ENCODE peak calls at places on chromosomes 7 and 10, in seven cellular contexts. One of them, this sample, is unnamed.

GRCh38 chr10:28089467-28089866 is 90.6 kb upstream of the ODAD2 start:
- DNase-seq in anterior cingulate cortex: no peak
- DNase-seq in ascending aorta: no peak
- DNase-seq in SK-N-DZ: no peak
- DNase-seq in ovary: no peak
- DNase-seq in activated CD4-positive, alpha-beta T cell treated with anti-CD3 and anti-CD28 coated beads, Interleukin-2, amount 50 U/mL, for 4 hours: no peak
- DNase-seq in naive thymus-derived CD4-positive, alpha-beta T cell: no peak
- DNase-seq in this sample: no peak

GRCh38 chr10:67669978-67670377 is 26.0 kb downstream of the CTNNA3 start:
- DNase-seq in anterior cingulate cortex: no peak
- DNase-seq in ascending aorta: no peak
- DNase-seq in SK-N-DZ: no peak
- DNase-seq in ovary: no peak
- DNase-seq in activated CD4-positive, alpha-beta T cell treated with anti-CD3 and anti-CD28 coated beads, Interleukin-2, amount 50 U/mL, for 4 hours: no peak
- DNase-seq in naive thymus-derived CD4-positive, alpha-beta T cell: no peak
- DNase-seq in this sample: no peak

GRCh38 chr10:60809157-60809556 is 30.9 kb downstream of the CDK1 start:
- DNase-seq in anterior cingulate cortex: no peak
- DNase-seq in ascending aorta: no peak
- DNase-seq in SK-N-DZ: no peak
- DNase-seq in ovary: no peak
- DNase-seq in activated CD4-positive, alpha-beta T cell treated with anti-CD3 and anti-CD28 coated beads, Interleukin-2, amount 50 U/mL, for 4 hours: no peak
- DNase-seq in naive thymus-derived CD4-positive, alpha-beta T cell: no peak
- DNase-seq in this sample: no peak

GRCh38 chr10:4981722-4982471 is 18.7 kb downstream of the AKR1C1 start:
- DNase-seq in anterior cingulate cortex: no peak
- DNase-seq in ascending aorta: no peak
- DNase-seq in SK-N-DZ: peak
- DNase-seq in ovary: no peak
- DNase-seq in activated CD4-positive, alpha-beta T cell treated with anti-CD3 and anti-CD28 coated beads, Interleukin-2, amount 50 U/mL, for 4 hours: no peak
- DNase-seq in naive thymus-derived CD4-positive, alpha-beta T cell: no peak
- DNase-seq in this sample: no peak

GRCh38 chr10:48792687-48793096 is 108.0 kb downstream of the WDFY4 start:
- DNase-seq in anterior cingulate cortex: no peak
- DNase-seq in ascending aorta: no peak
- DNase-seq in SK-N-DZ: no peak
- DNase-seq in ovary: no peak
- DNase-seq in activated CD4-positive, alpha-beta T cell treated with anti-CD3 and anti-CD28 coated beads, Interleukin-2, amount 50 U/mL, for 4 hours: no peak
- DNase-seq in naive thymus-derived CD4-positive, alpha-beta T cell: no peak
- DNase-seq in this sample: no peak

GRCh38 chr7:44678468-44679179 is 70.0 kb upstream of the ZMIZ2 start:
- DNase-seq in anterior cingulate cortex: no peak
- DNase-seq in ascending aorta: no peak
- DNase-seq in SK-N-DZ: no peak
- DNase-seq in ovary: no peak
- DNase-seq in activated CD4-positive, alpha-beta T cell treated with anti-CD3 and anti-CD28 coated beads, Interleukin-2, amount 50 U/mL, for 4 hours: no peak
- DNase-seq in naive thymus-derived CD4-positive, alpha-beta T cell: no peak
- DNase-seq in this sample: no peak

GRCh38 chr7:73892003-73892975 is 31.3 kb downstream of the TMEM270 start:
- DNase-seq in anterior cingulate cortex: no peak
- DNase-seq in ascending aorta: no peak
- DNase-seq in SK-N-DZ: no peak
- DNase-seq in ovary: no peak
- DNase-seq in activated CD4-positive, alpha-beta T cell treated with anti-CD3 and anti-CD28 coated beads, Interleukin-2, amount 50 U/mL, for 4 hours: no peak
- DNase-seq in naive thymus-derived CD4-positive, alpha-beta T cell: no peak
- DNase-seq in this sample: no peak

GRCh38 chr10:3887885-3888476 is 103.0 kb upstream of the KLF6 start:
- DNase-seq in anterior cingulate cortex: no peak
- DNase-seq in ascending aorta: peak
- DNase-seq in SK-N-DZ: no peak
- DNase-seq in ovary: no peak
- DNase-seq in activated CD4-positive, alpha-beta T cell treated with anti-CD3 and anti-CD28 coated beads, Interleukin-2, amount 50 U/mL, for 4 hours: peak
- DNase-seq in naive thymus-derived CD4-positive, alpha-beta T cell: no peak
- DNase-seq in this sample: peak

GRCh38 chr7:126790763-126791162 is 462.0 kb downstream of the GRM8 start:
- DNase-seq in anterior cingulate cortex: no peak
- DNase-seq in ascending aorta: no peak
- DNase-seq in SK-N-DZ: no peak
- DNase-seq in ovary: no peak
- DNase-seq in activated CD4-positive, alpha-beta T cell treated with anti-CD3 and anti-CD28 coated beads, Interleukin-2, amount 50 U/mL, for 4 hours: no peak
- DNase-seq in naive thymus-derived CD4-positive, alpha-beta T cell: no peak
- DNase-seq in this sample: no peak

GRCh38 chr10:82691211-82691610 is 816.2 kb downstream of the NRG3 start:
- DNase-seq in anterior cingulate cortex: peak
- DNase-seq in ascending aorta: no peak
- DNase-seq in SK-N-DZ: peak
- DNase-seq in ovary: no peak
- DNase-seq in activated CD4-positive, alpha-beta T cell treated with anti-CD3 and anti-CD28 coated beads, Interleukin-2, amount 50 U/mL, for 4 hours: no peak
- DNase-seq in naive thymus-derived CD4-positive, alpha-beta T cell: no peak
- DNase-seq in this sample: no peak

GRCh38 chr7:144730224-144730623 is 105.6 kb downstream of the TPK1 start:
- DNase-seq in anterior cingulate cortex: no peak
- DNase-seq in ascending aorta: no peak
- DNase-seq in SK-N-DZ: no peak
- DNase-seq in ovary: no peak
- DNase-seq in activated CD4-positive, alpha-beta T cell treated with anti-CD3 and anti-CD28 coated beads, Interleukin-2, amount 50 U/mL, for 4 hours: no peak
- DNase-seq in naive thymus-derived CD4-positive, alpha-beta T cell: no peak
- DNase-seq in this sample: no peak

GRCh38 chr10:90779573-90779972 is 78.3 kb downstream of the HTR7 start:
- DNase-seq in anterior cingulate cortex: no peak
- DNase-seq in ascending aorta: no peak
- DNase-seq in SK-N-DZ: no peak
- DNase-seq in ovary: no peak
- DNase-seq in activated CD4-positive, alpha-beta T cell treated with anti-CD3 and anti-CD28 coated beads, Interleukin-2, amount 50 U/mL, for 4 hours: no peak
- DNase-seq in naive thymus-derived CD4-positive, alpha-beta T cell: no peak
- DNase-seq in this sample: no peak

GRCh38 chr7:127961787-127962463 is 69.3 kb downstream of the LRRC4 start:
- DNase-seq in anterior cingulate cortex: no peak
- DNase-seq in ascending aorta: no peak
- DNase-seq in SK-N-DZ: no peak
- DNase-seq in ovary: no peak
- DNase-seq in activated CD4-positive, alpha-beta T cell treated with anti-CD3 and anti-CD28 coated beads, Interleukin-2, amount 50 U/mL, for 4 hours: no peak
- DNase-seq in naive thymus-derived CD4-positive, alpha-beta T cell: no peak
- DNase-seq in this sample: no peak

GRCh38 chr7:29496355-29497020 is 67.1 kb upstream of the PRR15 start:
- DNase-seq in anterior cingulate cortex: no peak
- DNase-seq in ascending aorta: no peak
- DNase-seq in SK-N-DZ: peak
- DNase-seq in ovary: no peak
- DNase-seq in activated CD4-positive, alpha-beta T cell treated with anti-CD3 and anti-CD28 coated beads, Interleukin-2, amount 50 U/mL, for 4 hours: no peak
- DNase-seq in naive thymus-derived CD4-positive, alpha-beta T cell: no peak
- DNase-seq in this sample: no peak

GRCh38 chr7:79293655-79294142 is 159.8 kb downstream of the MAGI2 start:
- DNase-seq in anterior cingulate cortex: no peak
- DNase-seq in ascending aorta: no peak
- DNase-seq in SK-N-DZ: no peak
- DNase-seq in ovary: no peak
- DNase-seq in activated CD4-positive, alpha-beta T cell treated with anti-CD3 and anti-CD28 coated beads, Interleukin-2, amount 50 U/mL, for 4 hours: no peak
- DNase-seq in naive thymus-derived CD4-positive, alpha-beta T cell: no peak
- DNase-seq in this sample: no peak

GRCh38 chr7:106126170-106126938 is 14.2 kb upstream of the SYPL1 start:
- DNase-seq in anterior cingulate cortex: no peak
- DNase-seq in ascending aorta: no peak
- DNase-seq in SK-N-DZ: no peak
- DNase-seq in ovary: no peak
- DNase-seq in activated CD4-positive, alpha-beta T cell treated with anti-CD3 and anti-CD28 coated beads, Interleukin-2, amount 50 U/mL, for 4 hours: peak
- DNase-seq in naive thymus-derived CD4-positive, alpha-beta T cell: peak
- DNase-seq in this sample: no peak

GRCh38 chr7:99270702-99271101 is 1.9 kb upstream of the MYH16 start:
- DNase-seq in anterior cingulate cortex: no peak
- DNase-seq in ascending aorta: no peak
- DNase-seq in SK-N-DZ: no peak
- DNase-seq in ovary: no peak
- DNase-seq in activated CD4-positive, alpha-beta T cell treated with anti-CD3 and anti-CD28 coated beads, Interleukin-2, amount 50 U/mL, for 4 hours: no peak
- DNase-seq in naive thymus-derived CD4-positive, alpha-beta T cell: no peak
- DNase-seq in this sample: no peak

GRCh38 chr7:42197391-42197790 is 39.6 kb downstream of the GLI3 start:
- DNase-seq in anterior cingulate cortex: no peak
- DNase-seq in ascending aorta: no peak
- DNase-seq in SK-N-DZ: no peak
- DNase-seq in ovary: peak
- DNase-seq in activated CD4-positive, alpha-beta T cell treated with anti-CD3 and anti-CD28 coated beads, Interleukin-2, amount 50 U/mL, for 4 hours: no peak
- DNase-seq in naive thymus-derived CD4-positive, alpha-beta T cell: no peak
- DNase-seq in this sample: no peak

GRCh38 chr7:102040569-102040968 is 223.1 kb downstream of the CUX1 start:
- DNase-seq in anterior cingulate cortex: no peak
- DNase-seq in ascending aorta: no peak
- DNase-seq in SK-N-DZ: no peak
- DNase-seq in ovary: no peak
- DNase-seq in activated CD4-positive, alpha-beta T cell treated with anti-CD3 and anti-CD28 coated beads, Interleukin-2, amount 50 U/mL, for 4 hours: no peak
- DNase-seq in naive thymus-derived CD4-positive, alpha-beta T cell: no peak
- DNase-seq in this sample: no peak

GRCh38 chr10:117736655-117737054 is 194.1 kb downstream of the EMX2 start:
- DNase-seq in anterior cingulate cortex: no peak
- DNase-seq in ascending aorta: no peak
- DNase-seq in SK-N-DZ: no peak
- DNase-seq in ovary: no peak
- DNase-seq in activated CD4-positive, alpha-beta T cell treated with anti-CD3 and anti-CD28 coated beads, Interleukin-2, amount 50 U/mL, for 4 hours: no peak
- DNase-seq in naive thymus-derived CD4-positive, alpha-beta T cell: no peak
- DNase-seq in this sample: no peak

GRCh38 chr7:47941136-47941844 is 7.0 kb downstream of the PKD1L1 start:
- DNase-seq in anterior cingulate cortex: no peak
- DNase-seq in ascending aorta: no peak
- DNase-seq in SK-N-DZ: no peak
- DNase-seq in ovary: no peak
- DNase-seq in activated CD4-positive, alpha-beta T cell treated with anti-CD3 and anti-CD28 coated beads, Interleukin-2, amount 50 U/mL, for 4 hours: no peak
- DNase-seq in naive thymus-derived CD4-positive, alpha-beta T cell: no peak
- DNase-seq in this sample: no peak

GRCh38 chr10:132514841-132515521 is 22.6 kb upstream of the INPP5A start:
- DNase-seq in anterior cingulate cortex: no peak
- DNase-seq in ascending aorta: no peak
- DNase-seq in SK-N-DZ: no peak
- DNase-seq in ovary: peak
- DNase-seq in activated CD4-positive, alpha-beta T cell treated with anti-CD3 and anti-CD28 coated beads, Interleukin-2, amount 50 U/mL, for 4 hours: no peak
- DNase-seq in naive thymus-derived CD4-positive, alpha-beta T cell: no peak
- DNase-seq in this sample: no peak

GRCh38 chr7:66145404-66145843 is 30.8 kb downstream of the CRCP start:
- DNase-seq in anterior cingulate cortex: no peak
- DNase-seq in ascending aorta: no peak
- DNase-seq in SK-N-DZ: peak
- DNase-seq in ovary: peak
- DNase-seq in activated CD4-positive, alpha-beta T cell treated with anti-CD3 and anti-CD28 coated beads, Interleukin-2, amount 50 U/mL, for 4 hours: no peak
- DNase-seq in naive thymus-derived CD4-positive, alpha-beta T cell: no peak
- DNase-seq in this sample: no peak

GRCh38 chr10:23171232-23171876 is 20.8 kb upstream of the PTF1A start:
- DNase-seq in anterior cingulate cortex: no peak
- DNase-seq in ascending aorta: no peak
- DNase-seq in SK-N-DZ: no peak
- DNase-seq in ovary: no peak
- DNase-seq in activated CD4-positive, alpha-beta T cell treated with anti-CD3 and anti-CD28 coated beads, Interleukin-2, amount 50 U/mL, for 4 hours: no peak
- DNase-seq in naive thymus-derived CD4-positive, alpha-beta T cell: no peak
- DNase-seq in this sample: no peak

GRCh38 chr10:48363617-48364355 is 57.3 kb downstream of the MAPK8 start:
- DNase-seq in anterior cingulate cortex: no peak
- DNase-seq in ascending aorta: no peak
- DNase-seq in SK-N-DZ: peak
- DNase-seq in ovary: peak
- DNase-seq in activated CD4-positive, alpha-beta T cell treated with anti-CD3 and anti-CD28 coated beads, Interleukin-2, amount 50 U/mL, for 4 hours: no peak
- DNase-seq in naive thymus-derived CD4-positive, alpha-beta T cell: peak
- DNase-seq in this sample: peak

GRCh38 chr10:130463876-130464360 is 327.7 kb downstream of the GLRX3 start:
- DNase-seq in anterior cingulate cortex: no peak
- DNase-seq in ascending aorta: no peak
- DNase-seq in SK-N-DZ: no peak
- DNase-seq in ovary: no peak
- DNase-seq in activated CD4-positive, alpha-beta T cell treated with anti-CD3 and anti-CD28 coated beads, Interleukin-2, amount 50 U/mL, for 4 hours: no peak
- DNase-seq in naive thymus-derived CD4-positive, alpha-beta T cell: no peak
- DNase-seq in this sample: no peak

GRCh38 chr7:99794585-99795502 is 10.9 kb upstream of the CYP3A4 start:
- DNase-seq in anterior cingulate cortex: no peak
- DNase-seq in ascending aorta: no peak
- DNase-seq in SK-N-DZ: no peak
- DNase-seq in ovary: no peak
- DNase-seq in activated CD4-positive, alpha-beta T cell treated with anti-CD3 and anti-CD28 coated beads, Interleukin-2, amount 50 U/mL, for 4 hours: no peak
- DNase-seq in naive thymus-derived CD4-positive, alpha-beta T cell: no peak
- DNase-seq in this sample: no peak

GRCh38 chr7:95905165-95905564 is 132.8 kb downstream of the DYNC1I1 start:
- DNase-seq in anterior cingulate cortex: no peak
- DNase-seq in ascending aorta: no peak
- DNase-seq in SK-N-DZ: no peak
- DNase-seq in ovary: no peak
- DNase-seq in activated CD4-positive, alpha-beta T cell treated with anti-CD3 and anti-CD28 coated beads, Interleukin-2, amount 50 U/mL, for 4 hours: no peak
- DNase-seq in naive thymus-derived CD4-positive, alpha-beta T cell: no peak
- DNase-seq in this sample: no peak

This sample was measured in stimulated activated naive B cell treated with anti-CD40 and anti-IgM and Interleukin-4, amounts not matched to agents 10 μg/mL and 1 μg/mL and 100 μg/mL, for 72 hours.